ENCODE peak calls at places on chromosomes 1 and 21, in five cellular contexts. O is SK-N-SH, R is A549, P is GM12878, M is IMR-90. C is an unnamed sample.

GRCh38 chr1:115067460-115067859 is 21.8 kb downstream of the TSPAN2 start:
- DNase-seq in P (no peak), R (no peak), M (peak; percentile 16), O (no peak), C (no peak)

GRCh38 chr1:179807691-179808485 is 64.8 kb downstream of the FAM163A start:
- DNase-seq in R (no peak), O (no peak), P (no peak), M (peak; percentile 96), C (no peak)

GRCh38 chr1:164644774-164645634 is 86.0 kb downstream of the PBX1 start:
- DNase-seq in R (peak; percentile 24), P (no peak), M (peak; percentile 70), O (peak; percentile 20), C (no peak)

GRCh38 chr1:40637617-40638016 is 27.9 kb downstream of the RIMS3 start:
- DNase-seq in R (no peak), O (no peak), M (no peak), P (no peak), C (no peak)

GRCh38 chr1:200367841-200368534 is 41.8 kb downstream of the ZNF281 start:
- DNase-seq in R (no peak), P (no peak), M (peak; percentile 85), O (no peak), C (no peak)

GRCh38 chr1:209899948-209900347 is 38.1 kb upstream of the SYT14 start:
- DNase-seq in P (no peak), O (peak; percentile 39), M (no peak), R (no peak), C (peak; percentile 24)

GRCh38 chr1:107531065-107531908 is 390.4 kb downstream of the NTNG1 start:
- DNase-seq in O (no peak), P (no peak), R (no peak), M (no peak), C (no peak)

GRCh38 chr1:205310981-205311704 is 10.4 kb downstream of the NUAK2 start:
- DNase-seq in P (no peak), M (no peak), O (no peak), R (no peak), C (no peak)

GRCh38 chr1:50237081-50237480 is 128.4 kb downstream of the ELAVL4 start:
- DNase-seq in O (no peak), P (no peak), M (no peak), R (no peak), C (no peak)

GRCh38 chr1:117794073-117794472 is 135.3 kb downstream of the GDAP2 start:
- DNase-seq in R (no peak), O (no peak), M (peak; percentile 68), P (no peak), C (no peak)

GRCh38 chr1:84698718-84699117 is 8.5 kb upstream of the SSX2IP start:
- DNase-seq in M (peak; percentile 93), O (no peak), P (no peak), R (peak; percentile 16), C (peak; percentile 59)

GRCh38 chr1:149942207-149942606 is 5.5 kb upstream of the MTMR11 start:
- DNase-seq in O (peak; percentile 82), P (no peak), M (peak; percentile 41), R (peak; percentile 49), C (peak; percentile 66)

GRCh38 chr1:234315588-234315987 is 57.7 kb upstream of the COA6 start:
- DNase-seq in O (no peak), P (no peak), M (no peak), R (no peak), C (no peak)

GRCh38 chr1:162663086-162663485 is 30.8 kb downstream of the DDR2 start:
- DNase-seq in O (no peak), P (no peak), R (no peak), M (peak; percentile 36), C (no peak)

GRCh38 chr1:87120779-87121178 is 206.3 kb downstream of the HS2ST1 start:
- DNase-seq in O (no peak), P (no peak), M (no peak), R (no peak), C (peak; percentile 45)

GRCh38 chr1:16048573-16049189 is 5.1 kb downstream of the CLCNKB start:
- DNase-seq in R (no peak), P (no peak), O (peak; percentile 72), M (no peak), C (peak; percentile 90)

GRCh38 chr1:205325334-205325884 is 3.9 kb upstream of the NUAK2 start:
- DNase-seq in R (peak; percentile 87), O (peak; percentile 72), P (peak; percentile 37), M (peak; percentile 84), C (peak; percentile 64)

GRCh38 chr21:45499201-45499750 is 43.0 kb downstream of the SLC19A1 start:
- DNase-seq in R (no peak), M (no peak), O (no peak), P (no peak), C (no peak)

GRCh38 chr1:24986372-24986979 is 56.4 kb upstream of the RUNX3 start:
- DNase-seq in R (no peak), P (no peak), O (no peak), M (no peak), C (no peak)

GRCh38 chr1:8419172-8419571 is 101.3 kb downstream of the SLC45A1 start:
- DNase-seq in O (no peak), M (peak; percentile 53), P (no peak), R (no peak), C (no peak)

GRCh38 chr1:63379583-63379982 is 12.2 kb downstream of the ALG6 start:
- DNase-seq in M (no peak), O (no peak), P (no peak), R (no peak), C (no peak)

GRCh38 chr1:21263052-21263429 is 27.2 kb downstream of the ECE1 start:
- DNase-seq in M (no peak), O (no peak), R (no peak), P (no peak), C (no peak)

GRCh38 chr1:75203415-75204277 is 69.5 kb downstream of the LHX8 start:
- DNase-seq in O (peak; percentile 33), M (peak; percentile 47), R (peak; percentile 18), P (peak; percentile 4), C (peak; percentile 44)

GRCh38 chr1:1919304-1920056 is 401 bp upstream of the TMEM52 start:
- DNase-seq in O (peak; percentile 100), M (peak; percentile 92), R (peak; percentile 88), P (peak; percentile 90), C (peak; percentile 100)

GRCh38 chr1:28965271-28965870 is 51.0 kb downstream of the EPB41 start:
- DNase-seq in M (no peak), P (no peak), R (no peak), O (no peak), C (no peak)

GRCh38 chr1:21592086-21592865 is 76.9 kb downstream of the RAP1GAP start:
- DNase-seq in R (no peak), M (no peak), O (no peak), P (no peak), C (no peak)

GRCh38 chr1:173527151-173527826 is 50.2 kb downstream of the PRDX6 start:
- DNase-seq in P (no peak), M (no peak), O (peak; percentile 12), R (no peak), C (peak; percentile 31)

GRCh38 chr1:160104520-160104885 is 6.1 kb upstream of the IGSF8 start:
- DNase-seq in O (no peak), M (no peak), R (no peak), P (no peak), C (no peak)

DNA sequence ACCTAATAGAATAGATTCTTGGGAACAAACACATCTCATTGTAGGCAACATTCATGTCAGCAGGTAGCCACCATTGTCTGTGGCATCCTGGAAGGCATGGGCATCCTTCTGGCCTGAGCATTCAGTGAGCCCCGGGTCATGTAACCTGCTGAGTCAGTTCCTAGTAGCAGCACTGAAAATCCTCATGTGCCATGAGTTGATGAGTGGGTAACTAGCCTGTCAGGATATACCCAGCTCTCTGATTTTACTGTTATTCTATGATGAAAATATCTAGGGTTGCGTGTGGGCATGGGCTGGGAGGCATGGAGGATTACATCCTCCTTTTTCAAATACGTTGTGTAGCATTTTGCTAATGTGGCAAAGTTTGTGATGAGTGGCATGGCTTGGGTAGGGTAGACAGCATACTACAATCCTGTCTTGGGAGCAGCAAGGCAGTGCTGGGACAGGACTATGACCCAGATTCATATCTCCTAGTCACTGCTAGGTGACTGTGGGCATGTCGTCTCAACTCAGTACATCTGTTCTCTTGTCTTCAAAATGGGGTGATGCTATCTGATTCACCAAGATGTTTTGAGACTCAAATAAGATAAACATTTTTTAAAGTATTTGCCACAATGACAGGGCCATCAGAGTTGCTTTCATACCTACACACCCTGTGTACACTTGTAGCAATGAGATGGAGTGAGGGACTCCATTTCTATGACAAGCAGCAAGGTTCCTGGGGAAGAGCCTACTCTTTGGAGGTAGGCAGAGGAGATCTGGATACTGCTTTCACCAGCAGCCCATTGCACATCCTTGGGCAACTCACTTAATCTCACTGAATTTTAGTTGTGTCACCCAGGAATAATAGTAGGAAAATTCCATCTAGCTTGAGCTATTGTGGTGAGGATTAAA is 62.5 kb downstream of the CD58 start:
- DNase-seq in P (no peak), R (no peak), M (no peak), O (no peak), C (no peak)
- TF ChIP-seq RCOR1 in P (no peak), R (no peak), M (no peak), O (no peak), C (no peak)

DNA sequence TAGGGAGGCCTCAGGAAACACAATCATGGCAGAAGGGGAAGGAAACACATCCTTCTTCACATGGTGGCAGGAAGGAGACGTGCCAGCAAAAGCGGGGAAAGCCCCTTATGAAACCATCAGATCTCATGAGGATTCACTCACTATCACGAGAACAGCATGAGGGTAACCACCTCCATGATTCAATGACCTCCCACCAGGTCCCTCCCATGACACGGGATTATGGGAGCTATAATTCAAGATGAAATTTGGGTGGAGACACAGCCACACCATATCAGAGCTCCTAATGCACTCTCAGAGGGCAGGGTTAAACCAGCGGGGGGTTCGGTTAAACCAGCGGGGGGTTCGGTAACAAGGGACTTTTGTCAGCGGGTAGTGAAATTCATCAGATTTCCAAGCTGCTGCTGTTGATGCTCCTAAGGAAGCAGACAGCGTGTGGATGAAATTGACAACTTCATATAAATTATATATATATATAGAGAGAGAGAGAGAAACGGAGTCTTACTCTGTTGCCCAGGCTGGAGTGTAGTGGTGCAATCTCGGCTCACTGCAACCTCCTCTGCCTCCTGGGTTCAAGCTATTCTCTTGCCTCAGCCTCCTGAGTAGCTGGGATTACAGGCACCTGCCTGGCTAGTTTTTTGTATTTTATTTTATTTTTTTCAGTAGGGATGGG is 4.3 kb downstream of the CSTB start:
- DNase-seq in R (no peak), M (no peak), O (no peak), P (no peak), C (no peak)
- TF ChIP-seq RCOR1 in R (no peak), M (no peak), O (no peak), P (no peak), C (no peak)

DNA sequence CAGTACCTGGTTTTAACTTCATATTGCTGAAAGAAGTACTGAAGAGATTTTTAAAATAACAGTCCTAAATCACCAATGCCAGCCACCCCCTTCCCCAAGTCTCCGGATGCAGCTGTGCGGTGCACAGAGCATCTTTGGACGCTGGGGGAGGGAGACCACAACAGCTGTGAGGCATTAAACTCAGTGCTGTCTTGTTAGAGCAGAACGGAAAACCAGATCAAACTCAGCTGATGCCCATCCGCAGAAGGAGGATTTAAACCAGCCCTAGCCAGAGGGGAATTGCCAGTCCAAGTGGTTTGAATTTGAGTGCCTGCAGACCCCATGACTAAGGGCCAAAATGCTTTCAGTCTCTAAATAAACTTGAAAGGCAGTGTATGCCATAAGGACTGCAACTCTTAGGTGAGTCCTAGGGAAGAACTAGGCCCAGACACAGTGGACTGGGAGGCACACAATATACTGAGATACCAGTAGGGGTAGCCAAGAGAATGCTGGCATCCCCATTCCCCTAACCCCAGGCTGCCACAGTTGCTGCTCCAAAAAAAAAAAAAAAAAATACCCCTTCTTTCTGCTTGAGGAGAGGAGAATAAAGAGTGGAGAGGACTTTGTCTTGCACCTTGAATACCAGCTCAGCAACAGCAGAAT is 576.2 kb downstream of the NEGR1 start:
- DNase-seq in R (no peak), O (peak; percentile 46), M (peak; percentile 15), P (no peak), C (no peak)
- TF ChIP-seq RCOR1 in R (no peak), O (peak; percentile 81), M (no peak), P (no peak), C (no peak)

GRCh38 chr1:88892146-88892877 is 945 bp upstream of the GTF2B start:
- DNase-seq in R (peak; percentile 25), O (peak; percentile 12), P (no peak), M (peak; percentile 56), C (no peak)
- TF ChIP-seq RCOR1 in R (no peak), O (no peak), P (no peak), M (no peak), C (no peak)

C was measured in K562.